ENCODE peak calls at places on chromosome 22, in six cellular contexts. P is midbrain; L is NK-92 treated with Interleukin-12 subunit alpha and Interleukin-12 subunit beta, amount 100 ng/mL, for 24 hours; A is heart right ventricle; G is activated CD8-positive, alpha-beta memory T cell treated with anti-CD3 and anti-CD28 coated beads, Interleukin-2, amount 50 U/mL, for 48 hours; S is smooth muscle cell of the brain vasculature. J is an unnamed sample.
A peak's percentile ranks its signal among the peaks of the same experiment; 100 is the strongest.

GRCh38 chr22:22446527-22446926 is 62.0 kb downstream of the ZNF280B start:
- DNase-seq in P (no peak), L (no peak), A (no peak), G (no peak), S (no peak), J (no peak)

GRCh38 chr22:33851985-33852384 is 68.3 kb downstream of the LARGE1 start:
- DNase-seq in P (no peak), L (no peak), A (no peak), G (no peak), S (no peak), J (no peak)

GRCh38 chr22:40578171-40578570 is 58.3 kb downstream of the MRTFA start:
- DNase-seq in P (no peak), L (no peak), A (no peak), G (no peak), S (no peak), J (no peak)

GRCh38 chr22:29152381-29153138 is 53.1 kb upstream of the EMID1 start:
- DNase-seq in P (peak; percentile 67), L (no peak), A (peak; percentile 47), G (peak; percentile 45), S (no peak), J (no peak)

GRCh38 chr22:43376765-43377485 is 33.8 kb upstream of the SCUBE1 start:
- DNase-seq in P (no peak), L (peak; percentile 87), A (no peak), G (peak; percentile 68), S (no peak), J (peak; percentile 28)

GRCh38 chr22:19620742-19621371 is 93.4 kb upstream of the SEPTIN5 start:
- DNase-seq in P (no peak), L (no peak), A (no peak), G (no peak), S (no peak), J (no peak)

GRCh38 chr22:30754971-30755759 is 60.5 kb downstream of the OSBP2 start:
- DNase-seq in P (peak; percentile 77), L (peak; percentile 39), A (peak; percentile 29), G (no peak), S (peak; percentile 61), J (peak; percentile 20)

GRCh38 chr22:25137577-25138525 is 61.8 kb upstream of the CRYBB3 start:
- DNase-seq in P (no peak), L (no peak), A (no peak), G (no peak), S (no peak), J (no peak)

GRCh38 chr22:40499187-40499753 is 128.9 kb downstream of the SGSM3 start:
- DNase-seq in P (no peak), L (no peak), A (no peak), G (no peak), S (peak; percentile 41), J (no peak)